ENCODE peak calls at places on chromosomes 4 and X, in six cellular contexts. R, A, V, O, B and F are unnamed samples. For H3K27me3 and H3K4me1, the result is how much of the 10 kb centered on the place peaks cover.

GRCh38 chr4:685681-686218 is 3.2 kb downstream of the SLC49A3 start:
- DNase-seq in R (no peak), A (no peak), V (no peak), O (no peak), B (no peak), F (no peak)

GRCh38 chr4:42357325-42357724 is 40.0 kb upstream of the SHISA3 start:
- DNase-seq in R (no peak), A (no peak), V (no peak), O (no peak), B (no peak), F (no peak)

GRCh38 chrX:23729214-23729613 is 13.9 kb downstream of the ACOT9 start:
- DNase-seq in R (no peak), A (no peak), V (no peak), O (no peak), B (no peak), F (no peak)

GRCh38 chrX:21802844-21803243 is 36.6 kb upstream of the MBTPS2 start:
- DNase-seq in R (no peak), A (no peak), V (no peak), O (no peak), B (no peak), F (no peak)

GRCh38 chr4:75919914-75920313 is 17.7 kb upstream of the PPEF2 start:
- DNase-seq in R (no peak), A (no peak), V (no peak), O (no peak), B (no peak), F (no peak)

GRCh38 chrX:153475751-153476281 is 5.4 kb upstream of the HAUS7 start:
- DNase-seq in R (no peak), A (no peak), V (no peak), O (no peak), B (no peak), F (no peak)

GRCh38 chrX:39766085-39766726 is 331.6 kb downstream of the BCOR start:
- DNase-seq in R (no peak), A (no peak), V (no peak), O (no peak), B (no peak), F (no peak)

GRCh38 chr4:139416073-139416673 is 37.7 kb upstream of the RAB33B start:
- DNase-seq in R (no peak), A (peak), V (peak), O (peak), B (peak), F (no peak)

GRCh38 chr4:158535130-158535614 is 13.5 kb downstream of the RXFP1 start:
- DNase-seq in R (no peak), A (no peak), V (no peak), O (peak), B (no peak), F (no peak)

GRCh38 chr4:53537606-53538005 is 53.7 kb downstream of the LNX1 start:
- DNase-seq in R (no peak), A (no peak), V (peak), O (no peak), B (no peak), F (no peak)

GRCh38 chrX:54397113-54397512 is 39.3 kb upstream of the WNK3 start:
- DNase-seq in R (no peak), A (no peak), V (no peak), O (no peak), B (no peak), F (peak)

GRCh38 chrX:38006283-38006682 is at the start of gene SYTL5:
- DNase-seq in R (no peak), A (no peak), V (no peak), O (no peak), B (no peak), F (peak)
- TF ChIP-seq POLR2AphosphoS5 in R (no peak), A (no peak), V (no peak), O (no peak), B (no peak), F (peak)

GRCh38 chr4:112752061-112752460 is 115.1 kb downstream of the LARP7 start:
- DNase-seq in R (no peak), A (no peak), V (no peak), O (no peak), B (no peak), F (no peak)

GRCh38 chr4:112751447-112751846 is 114.5 kb downstream of the LARP7 start:
- DNase-seq in R (no peak), A (no peak), V (peak), O (no peak), B (no peak), F (no peak)

GRCh38 chr4:112747035-112747434 is 110.1 kb downstream of the LARP7 start:
- DNase-seq in R (no peak), A (no peak), V (peak), O (peak), B (peak), F (no peak)

GRCh38 chr4:112752510-112752909 is 115.6 kb downstream of the LARP7 start:
- DNase-seq in R (no peak), A (no peak), V (no peak), O (no peak), B (no peak), F (no peak)

GRCh38 chr4:112748352-112748900 is 111.5 kb downstream of the LARP7 start:
- DNase-seq in R (no peak), A (no peak), V (peak), O (no peak), B (no peak), F (no peak)
- H3K27me3 ChIP-seq in R (under half), A (under half), V (under half), O (under half), B (under half), F (under half)

DNA sequence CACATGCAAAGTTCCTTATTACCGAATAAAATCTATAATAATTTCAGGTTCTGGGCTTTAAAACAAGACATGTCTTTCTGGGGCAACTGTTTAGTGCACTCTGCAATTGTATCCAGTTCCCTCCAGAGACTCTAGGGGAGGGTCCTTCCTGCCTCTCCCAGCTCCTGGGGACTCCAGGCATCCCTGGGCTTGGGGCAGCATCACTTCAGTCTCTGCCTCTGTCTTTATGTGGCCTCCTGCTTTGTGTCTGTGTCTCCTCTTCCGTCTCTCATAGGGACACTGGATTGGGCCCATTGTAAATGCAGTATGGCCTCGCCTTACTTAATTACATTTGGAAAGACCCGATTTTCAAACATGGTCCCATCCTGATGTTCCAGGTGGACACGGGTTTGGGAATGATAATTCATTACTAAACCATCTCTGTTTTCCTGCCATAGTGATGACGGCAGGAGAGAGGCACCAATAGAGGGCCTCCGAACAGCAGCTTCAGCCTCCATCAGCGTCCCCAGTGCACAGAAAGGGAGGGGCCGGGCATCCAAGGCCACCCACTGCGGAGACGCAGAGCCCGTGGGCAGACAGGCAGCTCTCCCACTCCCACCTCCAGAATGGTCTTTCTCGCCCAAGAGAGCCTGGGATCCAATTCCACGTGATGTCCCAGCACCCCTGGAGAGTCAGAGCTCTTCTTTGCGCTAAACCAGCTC is 11.0 kb upstream of the ASMTL start:
- DNase-seq in R (peak), A (no peak), V (no peak), O (no peak), B (no peak), F (no peak)
- H3K4me1 ChIP-seq in R (under half), A (under half), V (under half), O (under half), B (under half), F (under half)

GRCh38 chr4:81635747-81636146 is 164.0 kb upstream of the RASGEF1B start:
- DNase-seq in R (peak), A (no peak), V (no peak), O (peak), B (no peak), F (no peak)

GRCh38 chr4:81632581-81633247 is 161.0 kb upstream of the RASGEF1B start:
- DNase-seq in R (no peak), A (no peak), V (no peak), O (no peak), B (no peak), F (no peak)

GRCh38 chr4:81631958-81632439 is 160.3 kb upstream of the RASGEF1B start:
- DNase-seq in R (no peak), A (no peak), V (no peak), O (no peak), B (peak), F (no peak)

GRCh38 chr4:81638698-81639097 is 167.0 kb upstream of the RASGEF1B start:
- DNase-seq in R (no peak), A (no peak), V (no peak), O (no peak), B (no peak), F (no peak)

DNA sequence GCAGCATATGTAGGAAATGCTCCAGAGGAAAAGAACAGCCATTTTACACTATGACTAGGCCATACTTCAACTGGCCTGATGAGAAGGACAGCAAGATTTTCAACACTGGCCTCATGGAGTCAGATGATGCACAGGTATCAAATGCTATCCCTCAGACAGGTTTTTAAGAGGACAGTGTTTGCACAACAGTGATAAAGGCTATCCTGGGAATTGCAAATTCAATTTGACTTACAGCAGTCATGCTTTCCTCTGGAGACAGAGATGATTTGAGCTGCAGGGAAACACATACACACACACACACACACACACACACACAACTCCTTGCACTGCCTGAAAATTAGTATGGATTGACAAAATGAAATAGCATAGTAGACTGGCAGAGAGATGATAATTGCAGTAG is 163.4 kb upstream of the RASGEF1B start:
- DNase-seq in R (no peak), A (no peak), V (no peak), O (no peak), B (no peak), F (no peak)
- TF ChIP-seq POLR2AphosphoS5 in R (no peak), A (no peak), V (no peak), O (no peak), B (no peak), F (no peak)